ENCODE peak calls at places on chromosomes 13 and 19, in four cellular contexts. P, R, C and H are unnamed samples.

GRCh38 chr19:11848200-11848593 is 329 bp upstream of the ZNF439 start:
- DNase-seq in P (no peak), R (no peak), C (no peak), H (no peak)

GRCh38 chr19:45468159-45468651 is 409 bp downstream of the FOSB start:
- DNase-seq in P (no peak), R (no peak), C (peak), H (no peak)

GRCh38 chr19:42284066-42284501 is 15.0 kb downstream of the CIC start:
- DNase-seq in P (no peak), R (peak), C (peak), H (no peak)

GRCh38 chr19:10800488-10800887 is 35.5 kb downstream of the TMED1 start:
- DNase-seq in P (no peak), R (no peak), C (no peak), H (no peak)

GRCh38 chr19:34645551-34645950 is 31.4 kb downstream of the SCGB2B2 start:
- DNase-seq in P (no peak), R (no peak), C (no peak), H (no peak)

GRCh38 chr19:50432221-50432626 is 468 bp upstream of the MYBPC2 start:
- DNase-seq in P (no peak), R (no peak), C (peak), H (no peak)

GRCh38 chr13:112012004-112012704 is 54.8 kb upstream of the SOX1 start:
- DNase-seq in P (no peak), R (no peak), C (no peak), H (no peak)

GRCh38 chr13:75365724-75366173 is 116.2 kb downstream of the TBC1D4 start:
- DNase-seq in P (no peak), R (peak), C (no peak), H (peak)

GRCh38 chr19:19823916-19824315 is 2.4 kb upstream of the ZNF506 start:
- DNase-seq in P (no peak), R (no peak), C (no peak), H (no peak)

GRCh38 chr13:32037471-32037870 is 5.9 kb downstream of the FRY start:
- DNase-seq in P (no peak), R (no peak), C (no peak), H (no peak)

GRCh38 chr19:3533563-3534216 is 5.3 kb upstream of the TEKTIP1 start:
- DNase-seq in P (no peak), R (no peak), C (no peak), H (no peak)

GRCh38 chr19:28727133-28727834 is 485.7 kb downstream of the UQCRFS1 start:
- DNase-seq in P (no peak), R (peak), C (no peak), H (no peak)

GRCh38 chr19:45643024-45643926 is 4.1 kb upstream of the EML2 start:
- DNase-seq in P (no peak), R (peak), C (peak), H (no peak)

GRCh38 chr19:48061401-48062344 is 17.8 kb upstream of the CABP5 start:
- DNase-seq in P (no peak), R (no peak), C (no peak), H (no peak)

GRCh38 chr19:15124572-15125231 is 17.5 kb downstream of the SYDE1 start:
- DNase-seq in P (no peak), R (no peak), C (no peak), H (no peak)

GRCh38 chr19:44582581-44583265 is 30.6 kb upstream of the IGSF23 start:
- DNase-seq in P (no peak), R (peak), C (peak), H (no peak)

GRCh38 chr13:25371158-25371557 is 616 bp upstream of the ATP8A2 start:
- DNase-seq in P (no peak), R (no peak), C (no peak), H (no peak)

GRCh38 chr13:43879323-43880181 is at the start of the genes CCDC122 and LACC1:
- DNase-seq in P (peak), R (peak), C (peak), H (peak)

GRCh38 chr19:35404879-35405622 is 34.2 kb downstream of the GPR42 start:
- DNase-seq in P (peak), R (peak), C (peak), H (no peak)

GRCh38 chr13:99086149-99086868 is 108.4 kb upstream of the DOCK9 start:
- DNase-seq in P (no peak), R (peak), C (peak), H (no peak)

GRCh38 chr19:46180701-46181385 is 32.8 kb downstream of the IGFL2 start:
- DNase-seq in P (no peak), R (peak), C (no peak), H (no peak)

GRCh38 chr13:34863360-34864135 is 78.5 kb upstream of the NBEA start:
- DNase-seq in P (peak), R (peak), C (peak), H (peak)

GRCh38 chr19:45973564-45974338 is at the start of gene NOVA2:
- DNase-seq in P (no peak), R (peak), C (peak), H (no peak)

GRCh38 chr19:39046037-39046821 is 13.9 kb upstream of the FBXO27 start:
- DNase-seq in P (no peak), R (peak), C (peak), H (no peak)

GRCh38 chr13:64579331-64579730 is 2650.8 kb downstream of the PCDH9 start:
- DNase-seq in P (no peak), R (no peak), C (no peak), H (no peak)

GRCh38 chr19:35306473-35307246 is 14.7 kb downstream of the MAG start:
- DNase-seq in P (no peak), R (no peak), C (peak), H (no peak)

GRCh38 chr19:47430041-47430802 is 10.9 kb upstream of the MEIS3 start:
- DNase-seq in P (no peak), R (peak), C (no peak), H (no peak)

GRCh38 chr13:114065926-114066774 is 66.3 kb downstream of the RASA3 start:
- DNase-seq in P (no peak), R (no peak), C (no peak), H (no peak)

GRCh38 chr19:13016245-13016627 is 21.0 kb downstream of the NFIX start:
- DNase-seq in P (no peak), R (peak), C (no peak), H (no peak)
- H3K4me3 ChIP-seq in P (no peak), R (peak), C (no peak), H (no peak)

DNA sequence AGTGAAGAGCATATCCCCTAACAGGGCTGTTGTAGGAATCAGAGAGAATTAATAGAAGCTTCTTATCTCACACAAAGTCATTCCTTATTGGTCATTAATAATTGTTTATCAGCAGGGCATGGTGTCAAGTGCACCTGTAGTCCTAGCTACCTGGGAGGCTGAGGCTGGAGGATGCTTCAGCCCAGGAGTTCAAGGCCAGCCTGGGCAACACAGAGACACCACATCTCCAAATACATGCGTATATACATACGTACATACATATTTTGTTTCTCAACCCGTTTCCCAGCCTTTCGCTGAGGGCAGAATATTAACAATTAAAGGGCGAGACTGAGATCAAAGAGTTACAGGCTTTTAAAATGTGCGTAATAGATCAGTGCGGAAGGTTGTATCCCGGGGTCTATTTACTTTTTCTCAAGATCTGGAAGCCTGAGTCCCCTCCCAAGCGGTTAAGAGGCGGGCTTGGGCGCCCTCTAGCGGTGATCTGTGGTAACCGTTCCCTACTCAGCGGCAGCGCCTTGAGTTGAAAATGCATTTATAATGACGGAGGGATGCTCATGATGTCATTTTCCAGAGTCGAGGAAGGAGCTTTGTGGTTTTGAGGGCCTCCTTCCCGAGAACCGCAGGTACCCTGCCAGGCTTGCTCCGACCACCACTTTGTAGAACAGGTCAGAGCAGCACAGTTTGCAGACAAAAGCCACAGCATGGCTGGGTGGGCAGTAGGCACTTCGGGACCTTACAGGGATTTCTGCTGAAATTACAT is 169.6 kb upstream of the GPR12 start:
- DNase-seq in P (no peak), R (peak), C (peak), H (no peak)
- H3K4me3 ChIP-seq in P (no peak), R (no peak), C (no peak), H (no peak)

DNA sequence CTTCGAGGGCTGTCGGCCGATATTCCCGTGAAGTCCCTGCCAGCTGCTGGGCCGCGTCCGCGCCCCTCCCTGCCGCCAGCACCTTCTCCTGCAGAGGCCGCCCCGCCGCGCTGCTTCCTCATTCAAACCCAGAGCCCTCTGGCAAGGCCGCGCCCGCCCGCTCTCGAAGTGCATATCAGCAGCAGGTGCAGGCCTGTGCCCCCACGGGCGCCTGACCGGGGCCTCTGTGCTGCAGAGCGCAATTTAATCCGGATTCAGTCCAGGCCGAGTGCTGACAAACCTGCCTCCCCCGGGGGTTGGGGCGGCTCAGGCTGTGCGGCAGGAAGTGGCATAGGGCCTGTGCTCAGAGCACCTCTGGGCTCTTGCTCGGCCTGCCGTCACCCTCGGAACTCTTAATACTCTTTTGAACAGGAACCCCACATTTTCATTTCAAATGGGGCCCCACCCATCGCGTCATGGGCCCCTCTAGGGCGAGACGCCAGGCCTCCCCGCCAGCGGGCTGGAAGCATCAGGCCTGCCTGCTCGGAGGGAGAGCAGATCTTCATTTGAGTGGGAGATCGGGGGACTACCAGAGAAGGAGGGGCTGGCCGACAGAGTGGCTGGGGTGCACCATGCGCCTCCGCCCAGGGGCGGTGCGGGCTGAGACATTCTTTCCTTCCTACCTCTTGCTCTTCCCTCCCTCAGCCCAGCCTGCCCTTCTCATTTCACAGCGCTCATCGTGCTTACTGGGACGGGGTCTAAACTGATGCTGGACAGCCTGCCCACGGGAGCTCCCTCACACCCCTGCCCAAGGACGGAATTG is 125.7 kb downstream of the TNFRSF19 start:
- DNase-seq in P (no peak), R (no peak), C (no peak), H (no peak)
- H3K4me3 ChIP-seq in P (no peak), R (no peak), C (no peak), H (no peak)

DNA sequence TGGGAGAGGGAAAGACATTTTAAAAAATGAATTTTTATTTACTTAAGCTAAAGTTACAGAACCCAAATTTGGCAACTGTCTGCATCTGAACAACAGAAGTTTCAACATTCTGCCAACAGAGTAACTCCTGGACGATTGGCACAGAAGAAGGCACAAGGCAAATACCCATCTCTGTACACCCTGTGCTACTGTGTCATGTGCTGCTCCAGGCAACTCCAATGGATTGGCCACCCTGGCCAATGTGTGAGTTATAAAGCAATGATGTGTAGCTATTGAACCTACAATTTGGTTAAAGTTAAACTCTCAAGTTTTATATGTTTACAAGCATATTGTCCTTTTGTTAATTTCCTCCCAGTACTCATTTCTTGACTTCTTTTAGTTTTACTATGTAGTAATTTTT is 6.1 kb downstream of the STARD13 start:
- DNase-seq in P (no peak), R (no peak), C (no peak), H (no peak)
- H3K4me3 ChIP-seq in P (no peak), R (no peak), C (no peak), H (no peak)

DNA sequence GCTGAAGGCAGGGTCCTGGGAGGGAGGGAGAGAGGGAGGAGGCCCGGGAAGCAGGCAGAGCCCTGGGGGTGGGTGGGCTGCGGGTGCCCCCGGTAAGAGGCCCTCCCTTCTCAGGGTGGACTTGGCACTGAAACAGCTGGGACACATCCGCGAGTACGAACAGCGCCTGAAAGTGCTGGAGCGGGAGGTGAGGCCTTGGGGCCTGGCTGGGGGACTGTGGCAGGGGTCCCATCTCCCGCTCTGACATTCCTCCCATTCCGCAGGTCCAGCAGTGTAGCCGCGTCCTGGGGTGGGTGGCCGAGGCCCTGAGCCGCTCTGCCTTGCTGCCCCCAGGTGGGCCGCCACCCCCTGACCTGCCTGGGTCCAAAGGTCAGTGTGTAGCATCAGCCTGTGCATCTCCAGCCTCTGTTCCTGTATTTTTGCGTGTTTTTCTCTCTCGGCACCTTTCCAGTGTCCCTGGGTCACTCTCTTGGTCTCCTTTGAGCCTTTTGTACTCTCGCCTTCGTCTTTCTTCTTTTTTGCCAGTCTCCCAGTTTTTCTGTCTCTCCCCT is 53.4 kb downstream of the TRPM4 start:
- DNase-seq in P (no peak), R (no peak), C (no peak), H (no peak)
- H3K4me3 ChIP-seq in P (peak), R (no peak), C (peak), H (peak)

GRCh38 chr19:55079400-55080038 is 3.9 kb downstream of the EPS8L1 start:
- DNase-seq in P (no peak), R (no peak), C (no peak), H (no peak)

GRCh38 chr19:55081773-55082022 is 6.0 kb downstream of the EPS8L1 start:
- DNase-seq in P (no peak), R (no peak), C (no peak), H (no peak)

GRCh38 chr19:55080121-55080914 is 4.6 kb downstream of the EPS8L1 start:
- DNase-seq in P (no peak), R (peak), C (peak), H (no peak)

GRCh38 chr19:55082023-55082851 is 6.6 kb downstream of the EPS8L1 start:
- DNase-seq in P (no peak), R (peak), C (peak), H (no peak)

DNA sequence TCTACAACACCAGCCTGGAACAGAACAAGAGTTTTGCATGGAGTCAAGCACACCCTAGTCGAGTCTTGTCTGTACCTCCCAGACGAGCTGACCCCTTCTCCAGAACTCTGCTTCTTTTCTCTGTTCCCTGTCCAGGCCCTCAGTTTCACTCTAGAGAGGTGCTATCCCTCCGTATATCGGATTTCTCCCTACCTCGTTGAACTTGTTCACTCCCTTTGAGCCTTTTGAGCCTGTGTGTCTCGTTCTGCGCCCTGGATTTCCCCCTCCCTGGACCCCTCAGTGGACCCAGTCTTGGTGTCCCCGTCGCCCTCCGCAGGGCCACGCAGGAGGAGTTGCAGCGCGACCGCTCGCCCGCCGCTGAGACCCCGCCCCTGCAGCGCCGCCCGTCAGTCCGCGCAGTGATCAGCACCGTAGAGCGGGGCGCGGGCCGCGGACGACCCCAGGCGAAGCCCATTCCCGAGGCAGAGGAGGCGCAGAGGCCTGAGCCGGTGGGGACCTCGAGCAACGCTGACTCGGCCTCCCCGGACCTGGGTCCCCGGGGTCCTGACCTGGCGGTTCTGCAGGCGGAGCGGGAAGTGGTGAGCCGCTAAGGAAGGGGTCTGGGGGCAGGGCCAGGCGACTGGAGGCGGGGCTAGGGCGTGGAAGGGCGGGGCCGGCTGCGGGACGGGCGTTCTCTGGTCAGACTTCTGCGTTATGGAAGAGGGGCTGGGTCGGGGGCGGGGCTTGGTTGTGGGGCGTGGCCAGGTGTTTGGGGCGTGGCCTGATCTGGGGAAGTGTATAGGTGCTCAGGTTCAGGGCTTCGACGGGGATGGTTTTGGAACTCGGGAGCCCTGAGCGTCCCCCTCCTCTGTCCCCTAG is 5.5 kb downstream of the EPS8L1 start:
- DNase-seq in P (no peak), R (peak), C (peak), H (no peak)
- H3K4me3 ChIP-seq in P (peak), R (peak), C (peak), H (peak)